ENCODE peak calls at places on chromosomes 3 and 15, in eight cellular contexts. H is endothelial cell of umbilical vein, Z is body of pancreas, O is ovary, I is Panc1, F is heart left ventricle, G is AG04450, C is heart right ventricle. Y is an unnamed sample.

GRCh38 chr15:77112819-77113569 is 42.1 kb upstream of the TSPAN3 start:
- DNase-seq in I (no peak), G (no peak), Z (no peak), H (no peak), O (no peak), C (no peak), F (no peak), Y (no peak)

GRCh38 chr15:91183630-91184029 is 83.6 kb downstream of the SV2B start:
- DNase-seq in O (no peak), G (no peak), C (no peak), Z (no peak), F (no peak), I (no peak), H (no peak), Y (no peak)

GRCh38 chr3:44712455-44713075 is at the start of gene ZNF502:
- DNase-seq in F (peak; percentile 90), I (no peak), O (peak; percentile 83), G (peak; percentile 62), H (peak; percentile 85), Z (peak; percentile 85), C (peak; percentile 87), Y (peak; percentile 74)

GRCh38 chr15:45892182-45892581 is 257.4 kb downstream of the SQOR start:
- DNase-seq in H (no peak), G (no peak), I (no peak), Z (no peak), C (no peak), F (no peak), O (no peak), Y (no peak)

GRCh38 chr15:69931159-69931558 is 166.6 kb downstream of the TLE3 start:
- DNase-seq in O (no peak), H (no peak), F (no peak), C (no peak), I (no peak), Z (no peak), G (no peak), Y (no peak)

GRCh38 chr3:22981176-22981575 is 222.0 kb upstream of the UBE2E2 start:
- DNase-seq in F (no peak), Z (no peak), C (no peak), O (no peak), H (no peak), G (no peak), I (no peak), Y (no peak)

GRCh38 chr3:157099337-157100078 is 60.4 kb downstream of the CCNL1 start:
- DNase-seq in Z (no peak), G (no peak), C (no peak), F (no peak), I (no peak), O (no peak), H (peak; percentile 19), Y (no peak)

GRCh38 chr3:61414456-61414855 is 146.9 kb upstream of the PTPRG start:
- DNase-seq in G (no peak), Z (no peak), H (no peak), O (no peak), F (no peak), C (no peak), I (no peak), Y (no peak)

GRCh38 chr3:5160926-5161858 is 26.3 kb upstream of the EDEM1 start:
- DNase-seq in Z (no peak), H (no peak), G (no peak), C (no peak), F (no peak), I (no peak), O (no peak), Y (no peak)

GRCh38 chr3:183298708-183299153 is 45.7 kb downstream of the B3GNT5 start:
- DNase-seq in H (no peak), Z (peak; percentile 62), O (peak; percentile 12), F (peak; percentile 76), I (no peak), G (peak; percentile 81), C (peak; percentile 38), Y (peak; percentile 88)

GRCh38 chr15:38424101-38424552 is 29.8 kb upstream of the FAM98B start:
- DNase-seq in I (no peak), H (no peak), O (no peak), Z (no peak), C (no peak), F (no peak), G (no peak), Y (no peak)

GRCh38 chr3:152638707-152639450 is 196.1 kb upstream of the P2RY1 start:
- DNase-seq in G (no peak), O (peak; percentile 46), Z (no peak), C (no peak), F (no peak), H (no peak), I (no peak), Y (no peak)

GRCh38 chr3:140499114-140499757 is 178.6 kb upstream of the TRIM42 start:
- DNase-seq in G (no peak), C (no peak), H (peak; percentile 33), I (no peak), F (no peak), Z (no peak), O (no peak), Y (no peak)

GRCh38 chr3:193637831-193638230 is 44.8 kb downstream of the OPA1 start:
- DNase-seq in Z (no peak), F (no peak), H (no peak), C (no peak), I (no peak), G (no peak), O (no peak), Y (no peak)

GRCh38 chr3:123287962-123288302 is 86.2 kb downstream of the SEC22A start:
- DNase-seq in G (no peak), C (no peak), I (no peak), O (no peak), H (no peak), F (peak; percentile 25), Z (no peak), Y (no peak)

GRCh38 chr3:69536306-69537020 is 150.6 kb upstream of the FRMD4B start:
- DNase-seq in I (no peak), Z (no peak), C (no peak), F (no peak), H (no peak), O (no peak), G (no peak), Y (no peak)

GRCh38 chr3:69541059-69541471 is 155.2 kb upstream of the FRMD4B start:
- DNase-seq in C (no peak), G (no peak), F (peak; percentile 31), I (no peak), Z (no peak), O (no peak), H (no peak), Y (no peak)

GRCh38 chr3:69543080-69543429 is 157.2 kb upstream of the FRMD4B start:
- DNase-seq in Z (no peak), O (no peak), C (no peak), I (no peak), G (no peak), H (no peak), F (no peak), Y (no peak)

GRCh38 chr3:69542265-69543079 is 156.6 kb upstream of the FRMD4B start:
- DNase-seq in Z (peak; percentile 21), G (no peak), O (peak; percentile 14), F (no peak), H (no peak), C (peak; percentile 35), I (no peak), Y (no peak)

DNA sequence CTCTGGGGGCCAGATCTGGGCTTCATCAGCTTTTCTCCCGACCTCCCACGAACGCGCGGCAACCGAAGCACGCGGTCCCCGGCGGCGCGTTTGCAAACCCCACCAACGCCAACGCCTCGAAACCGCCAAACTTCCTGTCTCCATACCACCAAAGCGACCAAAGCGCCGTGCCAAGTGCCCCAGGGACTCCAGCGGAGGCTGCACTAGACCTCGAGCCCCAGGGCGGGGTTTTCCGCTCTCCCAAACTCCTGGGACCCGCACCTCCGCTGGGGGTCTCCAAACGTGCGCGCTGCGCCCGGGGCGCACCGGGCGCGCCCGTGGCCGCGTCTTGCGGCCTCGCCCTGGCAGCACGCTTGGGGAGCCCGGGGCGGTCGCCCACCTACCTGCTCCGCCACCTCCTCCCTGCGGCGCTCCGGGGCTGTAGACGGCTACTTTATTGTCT is 156.0 kb upstream of the FRMD4B start:
- DNase-seq in C (peak; percentile 36), Z (no peak), O (no peak), F (peak; percentile 40), I (no peak), H (no peak), G (no peak), Y (no peak)
- H3K4me3 ChIP-seq in C (peak overlapping the region; percentile 72), Z (no peak overlapping the region), O (peak overlapping the region; percentile 24), F (peak overlapping the region; percentile 63), I (no peak overlapping the region), H (no peak overlapping the region), G (no peak overlapping the region), Y (peak overlapping the region; percentile 5)

DNA sequence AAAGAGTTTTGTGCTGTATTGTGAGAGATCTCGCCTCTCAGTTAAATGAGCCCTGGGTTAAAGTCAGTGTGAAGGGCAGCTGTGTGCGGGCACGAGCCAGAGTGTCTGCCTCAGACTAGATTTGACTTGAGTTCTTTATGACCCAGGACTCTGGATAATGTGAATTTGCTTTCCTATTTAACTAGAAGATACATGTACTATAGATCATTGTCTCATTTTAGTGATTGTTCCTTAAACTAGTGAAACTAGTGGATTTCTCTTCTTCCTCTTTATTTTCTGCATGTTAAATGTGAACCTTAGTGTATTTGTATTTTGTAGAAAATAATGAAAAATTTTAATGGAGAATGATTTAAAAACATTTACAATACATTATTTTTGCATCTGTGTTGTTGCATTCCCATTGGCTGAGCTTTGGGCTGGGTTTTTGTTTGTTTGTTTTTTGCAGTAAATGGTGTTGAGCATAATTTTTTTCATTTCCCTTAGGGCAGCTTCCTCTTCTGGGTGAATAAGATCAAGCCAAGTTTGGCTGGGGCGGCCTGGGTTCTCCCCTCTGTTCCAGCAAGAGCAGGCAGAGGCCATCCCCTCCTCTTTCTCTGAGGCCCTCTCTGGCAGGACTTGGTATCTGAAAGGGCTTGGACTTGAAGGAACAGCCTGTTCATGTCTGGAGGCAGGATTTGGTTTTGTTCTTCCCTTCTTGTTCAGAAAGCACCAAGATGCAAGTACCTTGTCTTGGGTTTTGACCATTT is 15.0 kb downstream of the GCSAM start:
- DNase-seq in O (no peak), Z (no peak), I (no peak), H (no peak), C (no peak), G (no peak), F (peak; percentile 33), Y (no peak)
- TF ChIP-seq CTCF in O (no peak), Z (no peak), I (no peak), H (no peak), C (no peak), G (no peak), F (no peak), Y (no peak)

GRCh38 chr15:99503411-99503810 is 62.4 kb upstream of the MEF2A start:
- DNase-seq in O (no peak), Z (no peak), G (no peak), F (no peak), I (no peak), H (no peak), C (no peak), Y (no peak)
- H3K4me3 ChIP-seq in O (no peak overlapping the region), Z (no peak overlapping the region), G (no peak overlapping the region), F (no peak overlapping the region), I (no peak overlapping the region), H (no peak overlapping the region), C (no peak overlapping the region), Y (no peak overlapping the region)

GRCh38 chr3:24058940-24059705 is 114.0 kb downstream of the NR1D2 start:
- DNase-seq in C (no peak), I (no peak), H (no peak), F (no peak), O (no peak), G (no peak), Z (no peak), Y (no peak)

DNA sequence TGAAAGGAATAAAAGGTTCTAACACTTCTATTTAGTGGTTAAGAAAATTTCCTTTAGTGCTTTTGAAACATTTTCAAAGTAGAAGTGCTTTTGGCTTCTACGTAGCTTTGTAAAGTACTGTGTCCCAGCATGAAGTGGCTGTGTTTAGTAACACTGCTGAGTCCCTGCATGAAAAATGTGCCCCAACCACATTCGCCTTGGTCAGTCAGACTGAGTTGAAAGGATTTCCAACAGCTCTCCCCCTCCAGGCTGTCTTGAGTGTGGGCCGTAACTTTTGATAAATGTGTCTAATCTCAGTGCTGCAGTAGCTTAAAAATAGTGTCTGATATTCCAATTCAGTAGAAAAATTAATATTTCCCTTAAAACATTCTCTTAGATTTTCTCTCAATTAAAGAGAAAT is 115.0 kb downstream of the NR1D2 start:
- DNase-seq in I (no peak), G (no peak), H (no peak), F (no peak), C (no peak), O (no peak), Z (no peak), Y (peak; percentile 68)
- TF ChIP-seq CTCF in I (no peak), G (no peak), H (no peak), F (no peak), C (no peak), O (no peak), Z (no peak), Y (peak; percentile 9)

Y was measured in astrocyte of the cerebellum.